ENCODE peak calls at places on chromosomes 11 and 22, in five cellular contexts. One of them, this sample, is unnamed.

GRCh38 chr11:64323373-64323772 is 5.5 kb downstream of the PRDX5 start:
- DNase-seq in A549: no peak
- DNase-seq in K562: no peak
- DNase-seq in SK-N-SH: no peak
- DNase-seq in HepG2: no peak
- DNase-seq in this sample: no peak

GRCh38 chr11:64580387-64580786 is 10.6 kb upstream of the SLC22A12 start:
- DNase-seq in A549: no peak
- DNase-seq in K562: no peak
- DNase-seq in SK-N-SH: no peak
- DNase-seq in HepG2: no peak
- DNase-seq in this sample: peak; percentile 35

GRCh38 chr22:49201046-49201970 is 626.4 kb downstream of the BRD1 start:
- DNase-seq in A549: no peak
- DNase-seq in K562: no peak
- DNase-seq in SK-N-SH: no peak
- DNase-seq in HepG2: no peak
- DNase-seq in this sample: peak; percentile 2

GRCh38 chr11:57468276-57468675 is 7.9 kb downstream of the RTN4RL2 start:
- DNase-seq in A549: no peak
- DNase-seq in K562: no peak
- DNase-seq in SK-N-SH: no peak
- DNase-seq in HepG2: no peak
- DNase-seq in this sample: no peak

GRCh38 chr11:44189986-44190882 is 94.8 kb downstream of the EXT2 start:
- DNase-seq in A549: no peak
- DNase-seq in K562: no peak
- DNase-seq in SK-N-SH: no peak
- DNase-seq in HepG2: no peak
- DNase-seq in this sample: no peak

GRCh38 chr22:41550952-41551491 is 6.8 kb upstream of the POLR3H start:
- DNase-seq in A549: no peak
- DNase-seq in K562: no peak
- DNase-seq in SK-N-SH: no peak
- DNase-seq in HepG2: no peak
- DNase-seq in this sample: no peak

GRCh38 chr11:75667831-75668507 is 869 bp downstream of the MAP6 start:
- DNase-seq in A549: peak; percentile 35
- DNase-seq in K562: no peak
- DNase-seq in SK-N-SH: peak; percentile 95
- DNase-seq in HepG2: no peak
- DNase-seq in this sample: peak; percentile 69

GRCh38 chr11:120629407-120629806 is 117.9 kb downstream of the GRIK4 start:
- DNase-seq in A549: no peak
- DNase-seq in K562: no peak
- DNase-seq in SK-N-SH: no peak
- DNase-seq in HepG2: no peak
- DNase-seq in this sample: no peak

GRCh38 chr22:17891427-17892167 is 117.3 kb upstream of the BID start:
- DNase-seq in A549: peak; percentile 7
- DNase-seq in K562: peak; percentile 56
- DNase-seq in SK-N-SH: peak; percentile 62
- DNase-seq in HepG2: peak; percentile 7
- DNase-seq in this sample: no peak

GRCh38 chr11:125170406-125171031 is 6.0 kb downstream of the PKNOX2 start:
- DNase-seq in A549: no peak
- DNase-seq in K562: peak; percentile 37
- DNase-seq in SK-N-SH: peak; percentile 38
- DNase-seq in HepG2: no peak
- DNase-seq in this sample: peak; percentile 83

GRCh38 chr11:67006029-67006884 is 16.7 kb upstream of the SYT12 start:
- DNase-seq in A549: peak; percentile 91
- DNase-seq in K562: peak; percentile 80
- DNase-seq in SK-N-SH: peak; percentile 61
- DNase-seq in HepG2: peak; percentile 52
- DNase-seq in this sample: no peak

GRCh38 chr11:24386551-24387404 is 110.1 kb upstream of the LUZP2 start:
- DNase-seq in A549: no peak
- DNase-seq in K562: no peak
- DNase-seq in SK-N-SH: peak; percentile 13
- DNase-seq in HepG2: peak; percentile 12
- DNase-seq in this sample: no peak

GRCh38 chr11:92954003-92954402 is 15.4 kb upstream of the MTNR1B start:
- DNase-seq in A549: no peak
- DNase-seq in K562: no peak
- DNase-seq in SK-N-SH: no peak
- DNase-seq in HepG2: no peak
- DNase-seq in this sample: no peak

GRCh38 chr11:87180743-87181142 is 143.0 kb downstream of the TMEM135 start:
- DNase-seq in A549: no peak
- DNase-seq in K562: no peak
- DNase-seq in SK-N-SH: no peak
- DNase-seq in HepG2: no peak
- DNase-seq in this sample: no peak

GRCh38 chr11:77175869-77176539 is 48.0 kb downstream of the MYO7A start:
- DNase-seq in A549: no peak
- DNase-seq in K562: no peak
- DNase-seq in SK-N-SH: no peak
- DNase-seq in HepG2: no peak
- DNase-seq in this sample: no peak

GRCh38 chr11:21646351-21646750 is 546.5 kb upstream of the ANO5 start:
- DNase-seq in A549: no peak
- DNase-seq in K562: no peak
- DNase-seq in SK-N-SH: no peak
- DNase-seq in HepG2: no peak
- DNase-seq in this sample: no peak

GRCh38 chr22:25193130-25193529 is 6.5 kb upstream of the CRYBB3 start:
- DNase-seq in A549: no peak
- DNase-seq in K562: no peak
- DNase-seq in SK-N-SH: no peak
- DNase-seq in HepG2: no peak
- DNase-seq in this sample: no peak

GRCh38 chr11:44143987-44144909 is 48.8 kb downstream of the EXT2 start:
- DNase-seq in A549: no peak
- DNase-seq in K562: peak; percentile 15
- DNase-seq in SK-N-SH: no peak
- DNase-seq in HepG2: no peak
- DNase-seq in this sample: no peak

GRCh38 chr11:105713106-105713505 is 103.2 kb downstream of the GRIA4 start:
- DNase-seq in A549: no peak
- DNase-seq in K562: no peak
- DNase-seq in SK-N-SH: no peak
- DNase-seq in HepG2: no peak
- DNase-seq in this sample: no peak

GRCh38 chr22:37186228-37186996 is 1.6 kb downstream of the C1QTNF6 start:
- DNase-seq in A549: peak; percentile 78
- DNase-seq in K562: peak; percentile 72
- DNase-seq in SK-N-SH: peak; percentile 85
- DNase-seq in HepG2: peak; percentile 64
- DNase-seq in this sample: no peak

GRCh38 chr11:61019818-61020405 is 48.4 kb downstream of the CD6 start:
- DNase-seq in A549: no peak
- DNase-seq in K562: no peak
- DNase-seq in SK-N-SH: no peak
- DNase-seq in HepG2: no peak
- DNase-seq in this sample: no peak

GRCh38 chr11:102802341-102802740 is 4.4 kb upstream of the MMP1 start:
- DNase-seq in A549: no peak
- DNase-seq in K562: no peak
- DNase-seq in SK-N-SH: no peak
- DNase-seq in HepG2: no peak
- DNase-seq in this sample: no peak

GRCh38 chr11:122661182-122661945 is 5.8 kb downstream of the UBASH3B start:
- DNase-seq in A549: no peak
- DNase-seq in K562: no peak
- DNase-seq in SK-N-SH: no peak
- DNase-seq in HepG2: no peak
- DNase-seq in this sample: no peak
- H3K4me1 ChIP-seq in A549: peaks cover 76% of the 10 kb centered on the region
- H3K4me1 ChIP-seq in K562: peaks cover 5% of the 10 kb centered on the region
- H3K4me1 ChIP-seq in SK-N-SH: peaks cover 8% of the 10 kb centered on the region
- H3K4me1 ChIP-seq in HepG2: peaks cover 30% of the 10 kb centered on the region
- H3K4me1 ChIP-seq in this sample: peaks cover 2% of the 10 kb centered on the region

DNA sequence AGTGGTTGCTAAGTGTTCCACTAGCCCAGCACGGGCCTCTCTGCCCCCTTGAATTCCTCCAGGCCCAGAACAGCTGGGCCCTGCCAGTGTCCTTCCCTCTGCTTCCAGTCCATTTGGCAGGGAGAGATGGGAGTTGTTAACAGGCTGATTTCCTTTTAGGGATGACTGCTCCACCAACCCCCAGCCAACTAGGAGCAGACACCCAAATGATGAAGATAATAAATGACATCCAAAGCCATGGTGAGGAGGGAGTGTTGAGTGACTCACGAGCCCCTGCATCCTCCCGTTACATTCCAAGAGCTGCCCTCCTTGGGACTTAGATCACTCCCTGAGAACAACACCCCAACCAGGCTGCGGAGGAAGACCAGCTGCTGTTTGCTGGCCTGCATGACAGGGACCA is 20.6 kb downstream of the PARVA start:
- DNase-seq in A549: no peak
- DNase-seq in K562: no peak
- DNase-seq in SK-N-SH: no peak
- DNase-seq in HepG2: no peak
- DNase-seq in this sample: peak; percentile 75
- TF ChIP-seq EP300 in A549: no peak
- TF ChIP-seq EP300 in K562: no peak
- TF ChIP-seq EP300 in SK-N-SH: peak; percentile 92
- TF ChIP-seq EP300 in HepG2: no peak
- TF ChIP-seq EP300 in this sample: no peak

GRCh38 chr22:29713156-29713715 is 6.6 kb upstream of the CABP7 start:
- DNase-seq in A549: no peak
- DNase-seq in K562: no peak
- DNase-seq in SK-N-SH: no peak
- DNase-seq in HepG2: no peak
- DNase-seq in this sample: no peak
- H3K4me1 ChIP-seq in A549: no peaks in the 10 kb centered on the region
- H3K4me1 ChIP-seq in K562: no peaks in the 10 kb centered on the region
- H3K4me1 ChIP-seq in SK-N-SH: no peaks in the 10 kb centered on the region
- H3K4me1 ChIP-seq in HepG2: peaks cover 11% of the 10 kb centered on the region
- H3K4me1 ChIP-seq in this sample: no peaks in the 10 kb centered on the region

GRCh38 chr11:35142481-35143207 is 3.7 kb downstream of the CD44 start:
- DNase-seq in A549: no peak
- DNase-seq in K562: peak; percentile 43
- DNase-seq in SK-N-SH: no peak
- DNase-seq in HepG2: peak; percentile 20
- DNase-seq in this sample: no peak

GRCh38 chr11:35145249-35145648 is 6.3 kb downstream of the CD44 start:
- DNase-seq in A549: no peak
- DNase-seq in K562: peak; percentile 17
- DNase-seq in SK-N-SH: no peak
- DNase-seq in HepG2: no peak
- DNase-seq in this sample: no peak

GRCh38 chr11:35144811-35145210 is 5.8 kb downstream of the CD44 start:
- DNase-seq in A549: no peak
- DNase-seq in K562: no peak
- DNase-seq in SK-N-SH: no peak
- DNase-seq in HepG2: no peak
- DNase-seq in this sample: no peak

GRCh38 chr11:35143509-35144102 is 4.6 kb downstream of the CD44 start:
- DNase-seq in A549: no peak
- DNase-seq in K562: no peak
- DNase-seq in SK-N-SH: no peak
- DNase-seq in HepG2: no peak
- DNase-seq in this sample: no peak

GRCh38 chr11:35144103-35144741 is 5.3 kb downstream of the CD44 start:
- DNase-seq in A549: no peak
- DNase-seq in K562: no peak
- DNase-seq in SK-N-SH: no peak
- DNase-seq in HepG2: no peak
- DNase-seq in this sample: no peak
- TF ChIP-seq EP300 in A549: no peak
- TF ChIP-seq EP300 in K562: no peak
- TF ChIP-seq EP300 in SK-N-SH: peak; percentile 80
- TF ChIP-seq EP300 in HepG2: no peak
- TF ChIP-seq EP300 in this sample: no peak

GRCh38 chr22:23180301-23180892 is at the start of gene BCR:
- DNase-seq in A549: peak; percentile 51
- DNase-seq in K562: peak; percentile 100
- DNase-seq in SK-N-SH: peak; percentile 95
- DNase-seq in HepG2: no peak
- DNase-seq in this sample: peak; percentile 80
- H3K4me1 ChIP-seq in A549: peaks cover 31% of the 10 kb centered on the region
- H3K4me1 ChIP-seq in K562: peaks cover 85% of the 10 kb centered on the region
- H3K4me1 ChIP-seq in SK-N-SH: peaks cover 13% of the 10 kb centered on the region
- H3K4me1 ChIP-seq in HepG2: peaks cover 75% of the 10 kb centered on the region
- H3K4me1 ChIP-seq in this sample: peaks cover 23% of the 10 kb centered on the region

DNA sequence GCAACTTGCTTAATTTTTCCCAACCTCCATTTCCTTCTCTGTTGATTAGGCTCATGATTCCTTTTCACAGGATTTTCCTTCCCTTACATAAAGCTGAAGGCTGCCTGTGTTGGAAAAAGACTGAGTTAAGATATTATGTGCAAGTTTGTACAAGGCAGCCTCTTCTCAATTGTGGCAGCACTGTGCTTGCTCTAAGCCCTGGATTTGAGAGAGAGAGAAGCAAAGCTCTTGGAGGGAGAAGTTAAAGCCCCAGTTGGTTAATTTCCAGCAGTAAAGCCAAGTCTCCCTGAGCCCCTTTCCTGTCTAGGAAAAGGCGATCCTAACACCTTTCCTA is 128.3 kb upstream of the SESN3 start:
- DNase-seq in A549: no peak
- DNase-seq in K562: no peak
- DNase-seq in SK-N-SH: no peak
- DNase-seq in HepG2: no peak
- DNase-seq in this sample: no peak
- TF ChIP-seq EP300 in A549: no peak
- TF ChIP-seq EP300 in K562: no peak
- TF ChIP-seq EP300 in SK-N-SH: no peak
- TF ChIP-seq EP300 in HepG2: no peak
- TF ChIP-seq EP300 in this sample: no peak